ENCODE peak calls at places on chromosomes 12 and 14, in seven cellular contexts. F is upper lobe of left lung, S is GM12878, M is HCT116, C is Panc1, P is HepG2, E is K562. I is an unnamed sample.

GRCh38 chr12:29486972-29487371 is 10.5 kb downstream of the OVCH1 start:
- ATAC-seq in F (no peak), S (no peak), M (no peak), C (no peak), P (no peak), E (no peak), I (no peak)

GRCh38 chr14:23551266-23552028 is at the start of gene ZFHX2:
- ATAC-seq in F (peak; percentile 60), S (peak; percentile 77), M (peak; percentile 79), C (peak; percentile 85), P (peak; percentile 78), E (peak; percentile 80), I (peak; percentile 41)

GRCh38 chr12:124774054-124774461 is 89.6 kb downstream of the SCARB1 start:
- ATAC-seq in F (no peak), S (peak; percentile 75), M (no peak), C (no peak), P (no peak), E (no peak), I (no peak)

GRCh38 chr12:89067436-89067835 is 284.9 kb downstream of the DUSP6 start:
- ATAC-seq in F (no peak), S (no peak), M (peak; percentile 27), C (no peak), P (no peak), E (no peak), I (no peak)

GRCh38 chr12:120887253-120888043 is 16.7 kb downstream of the SPPL3 start:
- ATAC-seq in F (no peak), S (peak; percentile 55), M (no peak), C (no peak), P (no peak), E (no peak), I (no peak)

GRCh38 chr14:75631453-75631831 is 29.2 kb downstream of the ERG28 start:
- ATAC-seq in F (no peak), S (no peak), M (no peak), C (no peak), P (no peak), E (no peak), I (no peak)

GRCh38 chr14:81801921-81802320 is 268.3 kb upstream of the SEL1L start:
- ATAC-seq in F (no peak), S (no peak), M (no peak), C (no peak), P (no peak), E (no peak), I (peak; percentile 66)

GRCh38 chr14:33876274-33876673 is 74.6 kb downstream of the EGLN3 start:
- ATAC-seq in F (no peak), S (no peak), M (no peak), C (no peak), P (no peak), E (no peak), I (no peak)

GRCh38 chr14:60648169-60648933 is 926 bp downstream of the SIX1 start:
- ATAC-seq in F (no peak), S (peak; percentile 23), M (no peak), C (peak; percentile 42), P (peak; percentile 43), E (peak; percentile 68), I (no peak)

GRCh38 chr14:33754264-33754663 is 196.6 kb downstream of the EGLN3 start:
- ATAC-seq in F (no peak), S (no peak), M (no peak), C (no peak), P (peak; percentile 34), E (no peak), I (no peak)

GRCh38 chr12:23950011-23950774 is 723 bp upstream of the SOX5 start:
- ATAC-seq in F (peak; percentile 65), S (peak; percentile 32), M (no peak), C (no peak), P (peak; percentile 83), E (peak; percentile 80), I (peak; percentile 24)

GRCh38 chr14:61399365-61399764 is 78.0 kb downstream of the PRKCH start:
- ATAC-seq in F (no peak), S (no peak), M (no peak), C (no peak), P (no peak), E (no peak), I (no peak)

GRCh38 chr12:55712154-55712553 is 3.7 kb upstream of the BLOC1S1 start:
- ATAC-seq in F (no peak), S (no peak), M (no peak), C (no peak), P (no peak), E (peak; percentile 9), I (no peak)

GRCh38 chr12:75713434-75713833 is 202.0 kb upstream of the KRR1 start:
- ATAC-seq in F (no peak), S (no peak), M (no peak), C (no peak), P (no peak), E (no peak), I (no peak)

GRCh38 chr14:88935083-88935482 is 110.6 kb downstream of the TTC8 start:
- ATAC-seq in F (no peak), S (no peak), M (no peak), C (no peak), P (no peak), E (no peak), I (no peak)

GRCh38 chr12:89187507-89187906 is 164.8 kb downstream of the DUSP6 start:
- ATAC-seq in F (no peak), S (no peak), M (no peak), C (no peak), P (no peak), E (no peak), I (no peak)

GRCh38 chr12:95784286-95784685 is 6.3 kb downstream of the NTN4 start:
- ATAC-seq in F (no peak), S (no peak), M (peak; percentile 54), C (no peak), P (no peak), E (no peak), I (no peak)

GRCh38 chr12:85299058-85299457 is 19.0 kb downstream of the ALX1 start:
- ATAC-seq in F (no peak), S (no peak), M (no peak), C (no peak), P (no peak), E (no peak), I (no peak)

GRCh38 chr14:80940146-80940545 is 1.4 kb downstream of the CEP128 start:
- ATAC-seq in F (no peak), S (peak; percentile 45), M (no peak), C (no peak), P (no peak), E (no peak), I (no peak)

GRCh38 chr12:11771895-11772502 is 122.5 kb downstream of the ETV6 start:
- ATAC-seq in F (no peak), S (peak; percentile 66), M (no peak), C (no peak), P (no peak), E (no peak), I (no peak)

GRCh38 chr14:38107216-38107631 is 100.5 kb upstream of the SSTR1 start:
- ATAC-seq in F (no peak), S (peak; percentile 61), M (no peak), C (no peak), P (peak; percentile 27), E (no peak), I (no peak)

GRCh38 chr12:87311206-87311605 is 718.0 kb downstream of the C12orf50 start:
- ATAC-seq in F (no peak), S (peak; percentile 70), M (no peak), C (no peak), P (no peak), E (no peak), I (peak; percentile 19)

GRCh38 chr12:55681142-55682077 is 26.3 kb downstream of the ITGA7 start:
- ATAC-seq in F (peak; percentile 84), S (peak; percentile 78), M (peak; percentile 87), C (peak; percentile 94), P (peak; percentile 96), E (peak; percentile 84), I (peak; percentile 72)

GRCh38 chr12:91179315-91179714 is 3.3 kb downstream of the DCN start:
- ATAC-seq in F (no peak), S (no peak), M (no peak), C (no peak), P (no peak), E (no peak), I (peak; percentile 70)

GRCh38 chr14:89858084-89858483 is 96.4 kb downstream of the EFCAB11 start:
- ATAC-seq in F (no peak), S (no peak), M (no peak), C (no peak), P (no peak), E (no peak), I (no peak)

GRCh38 chr12:92912052-92912451 is 17.0 kb downstream of the EEA1 start:
- ATAC-seq in F (no peak), S (peak; percentile 57), M (no peak), C (no peak), P (no peak), E (peak; percentile 62), I (no peak)

GRCh38 chr14:76759589-76759988 is 1.7 kb upstream of the VASH1 start:
- ATAC-seq in F (no peak), S (no peak), M (no peak), C (no peak), P (no peak), E (no peak), I (no peak)

GRCh38 chr12:39277416-39277815 is 165.5 kb downstream of the KIF21A start:
- ATAC-seq in F (no peak), S (peak; percentile 72), M (no peak), C (no peak), P (no peak), E (peak; percentile 57), I (no peak)

GRCh38 chr12:124715121-124715990 is 147.9 kb upstream of the NCOR2 start:
- ATAC-seq in F (no peak), S (no peak), M (no peak), C (peak; percentile 55), P (peak; percentile 65), E (peak; percentile 82), I (no peak)

GRCh38 chr14:73003688-73004087 is 23.2 kb downstream of the ZFYVE1 start:
- ATAC-seq in F (no peak), S (no peak), M (no peak), C (no peak), P (no peak), E (no peak), I (no peak)
- TF ChIP-seq POLR2AphosphoS5 in F (no peak), S (no peak), M (no peak), C (no peak), P (no peak), E (no peak), I (no peak)

DNA sequence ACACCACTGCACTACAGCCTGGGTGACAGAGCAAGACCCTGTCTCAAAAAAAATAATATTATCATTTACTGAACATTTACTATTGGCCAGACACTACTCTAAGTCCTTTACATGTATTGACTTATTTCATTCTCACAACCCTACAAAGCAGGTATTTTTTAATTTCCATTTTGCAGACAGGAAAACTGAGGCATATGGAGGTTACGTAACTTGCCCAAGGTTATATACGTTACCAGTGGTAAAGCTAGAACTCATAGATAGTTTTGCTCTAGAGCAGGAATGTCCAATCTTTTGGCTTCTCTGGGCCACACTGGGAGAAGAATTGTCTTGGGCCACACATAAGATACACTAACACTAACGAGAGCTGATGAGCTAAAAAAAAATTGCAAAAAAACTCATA is 5.7 kb downstream of the L3HYPDH start:
- ATAC-seq in F (no peak), S (no peak), M (no peak), C (no peak), P (no peak), E (no peak), I (no peak)
- H3K9me3 ChIP-seq in F (no peaks in the 10 kb centered on the region), S (no peaks in the 10 kb centered on the region), M (no peaks in the 10 kb centered on the region), C (no peaks in the 10 kb centered on the region), P (no peaks in the 10 kb centered on the region), E (no peaks in the 10 kb centered on the region), I (no peaks in the 10 kb centered on the region)

GRCh38 chr12:68633614-68634558 is 23.2 kb downstream of the RAP1B start:
- ATAC-seq in F (no peak), S (peak; percentile 40), M (no peak), C (no peak), P (no peak), E (no peak), I (no peak)
- H3K4me1 ChIP-seq in F (peaks cover 66% of the 10 kb centered on the region), S (peaks cover 55% of the 10 kb centered on the region), M (no peaks in the 10 kb centered on the region), C (peaks cover 93% of the 10 kb centered on the region), P (peaks cover 16% of the 10 kb centered on the region), E (no peaks in the 10 kb centered on the region), I (peaks cover 98% of the 10 kb centered on the region)

GRCh38 chr12:79019672-79020071 is 155.1 kb downstream of the SYT1 start:
- ATAC-seq in F (no peak), S (peak; percentile 88), M (no peak), C (no peak), P (no peak), E (no peak), I (no peak)
- TF ChIP-seq POLR2AphosphoS5 in F (no peak), S (no peak), M (no peak), C (no peak), P (no peak), E (no peak), I (no peak)